ENCODE peak calls at places on chromosomes 4 and X, in four cellular contexts. O, I, H and N are unnamed samples.

GRCh38 chr4:74205046-74205445 is 47.1 kb downstream of the MTHFD2L start:
- DNase-seq in O (no peak), H (no peak), I (no peak), N (no peak)

GRCh38 chr4:130147618-130148017 is 1051.7 kb downstream of the C4orf33 start:
- DNase-seq in O (peak), I (no peak), H (no peak), N (no peak)

GRCh38 chr4:78207951-78208350 is 150.8 kb downstream of the FRAS1 start:
- DNase-seq in I (no peak), O (no peak), H (no peak), N (no peak)

GRCh38 chr4:82705881-82706280 is 92.7 kb downstream of the SCD5 start:
- DNase-seq in I (no peak), H (peak), O (peak), N (no peak)

GRCh38 chr4:169810325-169811323 is 52.9 kb upstream of the HPF1 start:
- DNase-seq in O (peak), H (peak), I (no peak), N (peak)

GRCh38 chr4:93384897-93385296 is 443.7 kb upstream of the ATOH1 start:
- DNase-seq in O (no peak), H (peak), I (no peak), N (peak)

GRCh38 chr4:71110499-71110898 is 117.0 kb downstream of the DCK start:
- DNase-seq in H (no peak), I (no peak), O (no peak), N (no peak)

GRCh38 chrX:12970691-12971202 is 4.2 kb upstream of the TMSB4X start:
- DNase-seq in H (peak), O (peak), I (no peak), N (peak)

GRCh38 chr4:128980816-128981326 is 112.5 kb downstream of the SCLT1 start:
- DNase-seq in H (no peak), I (no peak), O (no peak), N (no peak)

GRCh38 chr4:76745264-76745663 is 152.7 kb downstream of the SOWAHB start:
- DNase-seq in I (no peak), H (peak), O (no peak), N (no peak)

GRCh38 chrX:118730500-118731247 is 3.3 kb downstream of the IL13RA1 start:
- DNase-seq in I (no peak), O (peak), H (peak), N (peak)

GRCh38 chr4:87506974-87507701 is 22.0 kb downstream of the SPARCL1 start:
- DNase-seq in I (no peak), O (peak), H (peak), N (peak)

GRCh38 chr4:6221296-6221850 is 21.0 kb upstream of the JAKMIP1 start:
- DNase-seq in O (no peak), I (no peak), H (no peak), N (no peak)

GRCh38 chr4:32025840-32026459 is 1305.8 kb downstream of the PCDH7 start:
- DNase-seq in O (peak), H (peak), I (no peak), N (peak)

GRCh38 chr4:8612646-8613045 is 20.1 kb downstream of the CPZ start:
- DNase-seq in I (no peak), O (no peak), H (no peak), N (no peak)

GRCh38 chr4:3371581-3372001 is 70.2 kb upstream of the HGFAC start:
- DNase-seq in O (peak), H (peak), I (no peak), N (no peak)